ENCODE peak calls at places on chromosomes 2 and 18, in five cellular contexts. Z is AG08396, Q is renal cortical epithelial cell, R is left ventricle myocardium superior, V is NCI-H1105 treated with DMSO at 0.1 percent for 48 hours. L is an unnamed sample.

GRCh38 chr2:120632796-120633646 is 102.6 kb upstream of the GLI2 start:
- DNase-seq in Z (no peak), Q (no peak), R (no peak), V (peak), L (no peak)

GRCh38 chr2:19351914-19352697 is 6.3 kb downstream of the OSR1 start:
- DNase-seq in V (no peak), Z (no peak), Q (no peak), R (peak), L (no peak)

GRCh38 chr2:20501974-20502373 is 55.1 kb downstream of the RHOB start:
- DNase-seq in Q (peak), R (no peak), V (no peak), Z (peak), L (no peak)

GRCh38 chr2:2588777-2589176 is 257.7 kb upstream of the MYT1L start:
- DNase-seq in Q (no peak), Z (no peak), V (no peak), R (no peak), L (no peak)

GRCh38 chr2:74632939-74633312 is 15.2 kb downstream of the M1AP start:
- DNase-seq in V (no peak), Z (no peak), Q (no peak), R (no peak), L (no peak)

GRCh38 chr2:185385157-185385556 is 353.4 kb upstream of the FSIP2 start:
- DNase-seq in Q (peak), V (no peak), R (no peak), Z (no peak), L (no peak)

GRCh38 chr18:76359909-76360308 is 135.1 kb downstream of the ZNF516 start:
- DNase-seq in Q (no peak), V (no peak), Z (no peak), R (no peak), L (no peak)

GRCh38 chr2:239555566-239555895 is 154.7 kb upstream of the HDAC4 start:
- DNase-seq in Z (no peak), Q (no peak), R (no peak), V (no peak), L (no peak)

GRCh38 chr18:75377258-75377657 is 50.2 kb downstream of the SMIM21 start:
- DNase-seq in Q (peak), R (no peak), Z (no peak), V (no peak), L (no peak)

GRCh38 chr2:232142049-232142448 is 180.5 kb downstream of the DIS3L2 start:
- DNase-seq in Q (peak), V (peak), R (no peak), Z (peak), L (peak)

GRCh38 chr2:18473241-18473841 is 87.1 kb downstream of the RDH14 start:
- DNase-seq in Z (peak), R (peak), V (no peak), Q (peak), L (peak)

GRCh38 chr2:105582952-105583660 is 161.6 kb upstream of the NCK2 start:
- DNase-seq in Q (no peak), Z (no peak), R (no peak), V (no peak), L (no peak)

GRCh38 chr2:108325756-108326155 is 37.1 kb downstream of the SULT1C2 start:
- DNase-seq in Q (peak), V (no peak), Z (no peak), R (no peak), L (no peak)

GRCh38 chr2:188403676-188404075 is 112.0 kb downstream of the GULP1 start:
- DNase-seq in Q (peak), Z (no peak), R (no peak), V (no peak), L (no peak)

GRCh38 chr2:205593891-205594290 is 88.4 kb upstream of the NRP2 start:
- DNase-seq in R (peak), V (no peak), Q (no peak), Z (no peak), L (no peak)

GRCh38 chr18:23859466-23860352 is 154.8 kb upstream of the TTC39C start:
- DNase-seq in Q (peak), V (no peak), Z (no peak), R (no peak), L (no peak)

GRCh38 chr2:198441246-198441645 is 636.9 kb downstream of the PLCL1 start:
- DNase-seq in R (no peak), V (no peak), Z (no peak), Q (peak), L (no peak)

GRCh38 chr2:21035974-21036707 is 7.7 kb downstream of the APOB start:
- DNase-seq in Z (no peak), V (no peak), R (no peak), Q (no peak), L (no peak)

GRCh38 chr2:37585295-37585908 is 86.0 kb downstream of the CDC42EP3 start:
- DNase-seq in R (no peak), Q (peak), Z (peak), V (no peak), L (no peak)

GRCh38 chr2:238834982-238835381 is 12.9 kb upstream of the TWIST2 start:
- DNase-seq in R (no peak), Q (no peak), V (no peak), Z (no peak), L (no peak)

GRCh38 chr2:23859983-23860382 is 66.9 kb downstream of the ATAD2B start:
- DNase-seq in V (no peak), Z (no peak), R (no peak), Q (no peak), L (no peak)

GRCh38 chr2:11967946-11968465 is 221.6 kb downstream of the LPIN1 start:
- DNase-seq in Z (no peak), Q (no peak), R (peak), V (peak), L (peak)

GRCh38 chr2:232249096-232249495 is 129.5 kb upstream of the ALPP start:
- DNase-seq in R (no peak), Q (no peak), V (no peak), Z (no peak), L (no peak)

GRCh38 chr2:110794390-110794789 is 62.0 kb downstream of the ACOXL start:
- DNase-seq in Q (no peak), R (no peak), V (no peak), Z (no peak), L (no peak)

GRCh38 chr2:24478243-24478642 is 12.8 kb upstream of the NCOA1 start:
- DNase-seq in Q (no peak), R (no peak), Z (no peak), V (no peak), L (no peak)

GRCh38 chr18:79915161-79916127 is 36.0 kb downstream of the SLC66A2 start:
- DNase-seq in Z (no peak), Q (no peak), R (peak), V (no peak), L (no peak)

GRCh38 chr2:60947056-60947455 is 65.7 kb downstream of the REL start:
- DNase-seq in Z (no peak), R (no peak), Q (no peak), V (no peak), L (no peak)

GRCh38 chr2:150735894-150736498 is 248.5 kb upstream of the RND3 start:
- DNase-seq in V (no peak), Z (no peak), R (no peak), Q (no peak), L (no peak)

GRCh38 chr2:208373460-208374089 is 33.0 kb upstream of the PTH2R start:
- DNase-seq in Q (peak), R (no peak), V (peak), Z (peak), L (no peak)

L was measured in left cardiac atrium.